ENCODE peak calls at places on chromosomes 11 and 22, in four cellular contexts. H is sciatic nerve, K is anterior cingulate cortex, I is GM19239. U is an unnamed sample.

GRCh38 chr11:66842501-66842895 is 743 bp upstream of the RCE1 start:
- DNase-seq in H (no peak), K (no peak), I (no peak), U (no peak)

GRCh38 chr22:19503869-19504268 is 20.3 kb downstream of the CLDN5 start:
- DNase-seq in H (no peak), K (no peak), I (no peak), U (peak; percentile 54)

GRCh38 chr11:76666830-76667229 is 3.7 kb downstream of the LRRC32 start:
- DNase-seq in H (no peak), K (no peak), I (no peak), U (no peak)

GRCh38 chr22:32202539-32203180 is 2.2 kb downstream of the RFPL2 start:
- DNase-seq in H (no peak), K (peak; percentile 13), I (peak; percentile 50), U (no peak)

GRCh38 chr22:38169116-38169515 is 12.5 kb downstream of the PLA2G6 start:
- DNase-seq in H (no peak), K (no peak), I (no peak), U (peak; percentile 67)

GRCh38 chr11:104764718-104765045 is 133.6 kb downstream of the CASP12 start:
- DNase-seq in H (no peak), K (no peak), I (no peak), U (no peak)

GRCh38 chr11:131498631-131499053 is 128.2 kb downstream of the NTM start:
- DNase-seq in H (no peak), K (peak; percentile 59), I (no peak), U (no peak)

GRCh38 chr22:22047776-22048175 is 65.2 kb upstream of the TOP3B start:
- DNase-seq in H (no peak), K (no peak), I (no peak), U (no peak)

U was measured in cardiac septum.